ENCODE peak calls at places on chromosome 15, in nine cellular contexts. O, Z, L, U, J, I, E, N and A are unnamed samples.

GRCh38 chr15:25859838-25860645 is 3.1 kb downstream of the ATP10A start:
- DNase-seq in L (no peak), I (no peak), Z (peak), E (no peak), O (peak), N (no peak), U (no peak), J (no peak), A (peak)

GRCh38 chr15:98657721-98658120 is 9.4 kb downstream of the IGF1R start:
- DNase-seq in I (no peak), E (no peak), Z (no peak), O (no peak), J (no peak), N (no peak), L (peak), U (no peak), A (no peak)

GRCh38 chr15:91021516-91022074 is 799 bp downstream of the VPS33B start:
- DNase-seq in U (no peak), O (peak), J (peak), I (peak), L (peak), E (no peak), N (no peak), Z (no peak), A (no peak)

GRCh38 chr15:59255647-59256380 is 49.2 kb downstream of the LDHAL6B start:
- DNase-seq in U (no peak), I (no peak), E (no peak), Z (no peak), N (peak), J (no peak), L (peak), O (no peak), A (no peak)

GRCh38 chr15:38217181-38217580 is 35.5 kb upstream of the SPRED1 start:
- DNase-seq in Z (no peak), E (no peak), J (no peak), I (peak), O (no peak), N (no peak), U (no peak), L (peak), A (no peak)

GRCh38 chr15:60744826-60745225 is 265.9 kb upstream of the ICE2 start:
- DNase-seq in J (no peak), L (no peak), N (no peak), I (no peak), O (no peak), Z (no peak), E (no peak), U (no peak), A (no peak)

GRCh38 chr15:22949074-22949547 is 31.1 kb downstream of the CYFIP1 start:
- DNase-seq in N (peak), L (peak), O (peak), E (no peak), I (peak), J (no peak), U (no peak), Z (no peak), A (peak)

GRCh38 chr15:35690698-35691116 is 144.7 kb upstream of the DPH6 start:
- DNase-seq in I (peak), E (peak), N (peak), U (no peak), Z (no peak), O (no peak), L (peak), J (no peak), A (no peak)

GRCh38 chr15:80153900-80154299 is 1.1 kb downstream of the FAH start:
- DNase-seq in Z (no peak), U (no peak), J (no peak), N (no peak), L (peak), I (no peak), O (no peak), E (no peak), A (no peak)

GRCh38 chr15:48604567-48604966 is 40.9 kb downstream of the FBN1 start:
- DNase-seq in L (peak), E (no peak), I (no peak), Z (no peak), N (no peak), U (no peak), J (no peak), O (no peak), A (no peak)

GRCh38 chr15:62211348-62211747 is 46.3 kb upstream of the C2CD4B start:
- DNase-seq in Z (no peak), J (no peak), I (no peak), U (no peak), E (no peak), O (no peak), N (no peak), L (no peak), A (no peak)

GRCh38 chr15:35443376-35443775 is 102.6 kb downstream of the DPH6 start:
- DNase-seq in U (no peak), I (no peak), J (no peak), E (no peak), N (no peak), O (no peak), L (no peak), Z (no peak), A (no peak)

GRCh38 chr15:85407421-85408269 is 27.2 kb downstream of the AKAP13 start:
- DNase-seq in U (no peak), N (peak), E (no peak), O (no peak), L (peak), I (peak), Z (no peak), J (no peak), A (no peak)

GRCh38 chr15:80804970-80805495 is 25.9 kb downstream of the CEMIP start:
- DNase-seq in Z (no peak), O (peak), U (no peak), L (no peak), N (peak), J (no peak), I (no peak), E (no peak), A (no peak)

GRCh38 chr15:31367021-31367729 is 40.5 kb downstream of the KLF13 start:
- DNase-seq in E (no peak), U (peak), N (no peak), J (no peak), Z (no peak), O (no peak), I (no peak), L (no peak), A (no peak)

GRCh38 chr15:71588746-71589145 is 221.6 kb upstream of the NR2E3 start:
- DNase-seq in O (no peak), L (peak), Z (no peak), J (no peak), I (peak), N (no peak), U (no peak), E (no peak), A (no peak)

GRCh38 chr15:91552555-91552954 is 301.0 kb upstream of the SLCO3A1 start:
- DNase-seq in L (no peak), O (no peak), U (no peak), I (no peak), Z (no peak), J (no peak), E (no peak), N (no peak), A (no peak)

GRCh38 chr15:82538961-82539689 is 1.1 kb downstream of the RPS17 start:
- DNase-seq in J (no peak), U (no peak), N (no peak), O (no peak), L (no peak), Z (no peak), E (no peak), I (no peak), A (no peak)

GRCh38 chr15:57224664-57225063 is 151.6 kb upstream of the CGNL1 start:
- DNase-seq in O (no peak), L (peak), J (no peak), N (no peak), I (no peak), E (no peak), U (no peak), Z (no peak), A (no peak)

GRCh38 chr15:45583731-45584639 is 3.2 kb upstream of the BLOC1S6 start:
- DNase-seq in J (no peak), L (no peak), E (no peak), I (no peak), Z (no peak), N (no peak), O (no peak), U (no peak), A (no peak)

GRCh38 chr15:26848498-26848897 is 18.4 kb upstream of the GABRA5 start:
- DNase-seq in J (no peak), E (no peak), U (no peak), L (no peak), Z (no peak), I (no peak), O (no peak), N (no peak), A (no peak)

GRCh38 chr15:38666865-38667264 is 102.3 kb upstream of the RASGRP1 start:
- DNase-seq in L (no peak), O (no peak), J (no peak), E (no peak), U (no peak), N (no peak), Z (no peak), I (no peak), A (no peak)

GRCh38 chr15:62795700-62796099 is 246.8 kb upstream of the TPM1 start:
- DNase-seq in O (no peak), N (no peak), L (no peak), I (no peak), Z (no peak), U (no peak), J (no peak), E (no peak), A (no peak)

GRCh38 chr15:40769310-40770146 is at the start of gene C15orf62:
- DNase-seq in I (no peak), Z (peak), E (peak), N (peak), O (peak), J (no peak), U (peak), L (peak), A (peak)

GRCh38 chr15:93664180-93664951 is 567.0 kb upstream of the MCTP2 start:
- DNase-seq in E (no peak), Z (no peak), J (no peak), O (no peak), L (no peak), N (no peak), I (no peak), U (no peak), A (no peak)

GRCh38 chr15:56744701-56745683 is 11.7 kb upstream of the ZNF280D start:
- DNase-seq in O (no peak), N (no peak), Z (no peak), E (no peak), I (no peak), U (no peak), L (peak), J (no peak), A (no peak)

GRCh38 chr15:43483306-43484128 is 9.4 kb downstream of the TP53BP1 start:
- DNase-seq in U (no peak), J (no peak), L (no peak), E (no peak), I (no peak), Z (no peak), N (no peak), O (peak), A (no peak)

GRCh38 chr15:34582461-34583357 is 742 bp downstream of the GOLGA8B start:
- DNase-seq in E (no peak), L (peak), J (no peak), Z (peak), O (peak), I (no peak), N (peak), U (no peak), A (no peak)

GRCh38 chr15:89119489-89120478 is 31.5 kb downstream of the ABHD2 start:
- DNase-seq in U (no peak), J (no peak), E (no peak), Z (no peak), O (no peak), L (peak), N (peak), I (peak), A (no peak)

GRCh38 chr15:60118146-60118545 is 114.0 kb downstream of the FOXB1 start:
- DNase-seq in O (no peak), L (no peak), J (no peak), U (no peak), E (no peak), N (no peak), Z (no peak), I (no peak), A (no peak)

GRCh38 chr15:33293619-33294309 is 17.0 kb upstream of the RYR3 start:
- DNase-seq in J (no peak), L (no peak), N (no peak), Z (no peak), U (no peak), O (no peak), E (no peak), I (no peak), A (no peak)

GRCh38 chr15:35874260-35874905 is 328.4 kb upstream of the DPH6 start:
- DNase-seq in J (no peak), U (no peak), O (no peak), Z (no peak), I (peak), N (peak), E (peak), L (peak), A (no peak)

GRCh38 chr15:64651573-64652260 is 123.7 kb downstream of the RBPMS2 start:
- DNase-seq in I (no peak), J (peak), Z (no peak), U (no peak), N (peak), E (no peak), O (peak), L (peak), A (no peak)

GRCh38 chr15:67253517-67254237 is 784 bp downstream of the AAGAB start:
- DNase-seq in Z (no peak), N (no peak), U (no peak), I (no peak), E (no peak), O (no peak), J (no peak), L (peak), A (no peak)